ENCODE peak calls at places on chromosomes 7 and 10, in five cellular contexts. L is foreskin fibroblast, C is T follicular helper cell, G is posterior cingulate gyrus, Q is cerebellar cortex. I is an unnamed sample.

GRCh38 chr10:110897184-110897583 is 21.8 kb downstream of the BBIP1 start:
- DNase-seq in L (no peak), C (no peak), G (no peak), Q (no peak), I (no peak)

GRCh38 chr7:32318300-32319018 is 171.7 kb downstream of the LSM5 start:
- DNase-seq in L (no peak), C (no peak), G (peak), Q (no peak), I (no peak)

GRCh38 chr10:21336476-21337170 is 188.9 kb downstream of the SKIDA1 start:
- DNase-seq in L (peak), C (no peak), G (no peak), Q (peak), I (no peak)

GRCh38 chr10:17003151-17003550 is 126.5 kb downstream of the CUBN start:
- DNase-seq in L (peak), C (peak), G (no peak), Q (no peak), I (peak)

GRCh38 chr7:494261-494687 is 25.4 kb downstream of the PDGFA start:
- DNase-seq in L (no peak), C (no peak), G (peak), Q (no peak), I (no peak)

GRCh38 chr7:142012825-142013506 is 17.3 kb downstream of the MGAM start:
- DNase-seq in L (no peak), C (no peak), G (no peak), Q (no peak), I (no peak)

GRCh38 chr10:99660662-99661369 is 1.5 kb downstream of the ENTPD7 start:
- DNase-seq in L (no peak), C (no peak), G (no peak), Q (no peak), I (no peak)

GRCh38 chr10:5710854-5711253 is 26.2 kb downstream of the TASOR2 start:
- DNase-seq in L (no peak), C (no peak), G (no peak), Q (no peak), I (no peak)

GRCh38 chr10:115936926-115937755 is 335.9 kb downstream of the GFRA1 start:
- DNase-seq in L (peak), C (no peak), G (no peak), Q (no peak), I (no peak)

GRCh38 chr10:125822878-125823662 is at the start of the genes BCCIP and UROS:
- DNase-seq in L (peak), C (peak), G (peak), Q (peak), I (peak)

GRCh38 chr7:106176414-106177294 is 64.5 kb upstream of the SYPL1 start:
- DNase-seq in L (peak), C (peak), G (peak), Q (peak), I (peak)

GRCh38 chr7:6443372-6443941 is 4.3 kb downstream of the DAGLB start:
- DNase-seq in L (peak), C (no peak), G (no peak), Q (no peak), I (no peak)